ENCODE peak calls at places on chromosomes 7 and 10, in four cellular contexts. N, K, Z and M are unnamed samples.

GRCh38 chr7:2033586-2034135 is 199.1 kb downstream of the MAD1L1 start:
- DNase-seq in N (no peak), K (no peak), Z (no peak), M (no peak)

GRCh38 chr10:113616244-113617074 is 47.4 kb downstream of the NRAP start:
- DNase-seq in N (no peak), K (peak), Z (no peak), M (no peak)

GRCh38 chr7:46139079-46139478 is 218.0 kb upstream of the IGFBP3 start:
- DNase-seq in N (no peak), K (no peak), Z (no peak), M (no peak)

GRCh38 chr10:12022580-12023257 is 19.9 kb downstream of the UPF2 start:
- DNase-seq in N (no peak), K (no peak), Z (no peak), M (no peak)

GRCh38 chr10:133098426-133099124 is 10.9 kb downstream of the ADGRA1 start:
- DNase-seq in N (no peak), K (no peak), Z (no peak), M (no peak)

GRCh38 chr10:27192284-27192683 is 37.1 kb downstream of the MASTL start:
- DNase-seq in N (no peak), K (peak), Z (no peak), M (no peak)

GRCh38 chr7:74344128-74344496 is 54.9 kb downstream of the CLIP2 start:
- DNase-seq in N (no peak), K (no peak), Z (no peak), M (no peak)

GRCh38 chr10:112446055-112446854 is 459 bp downstream of the ZDHHC6 start:
- DNase-seq in N (no peak), K (peak), Z (peak), M (no peak)

GRCh38 chr7:81447351-81447952 is 322.4 kb downstream of the HGF start:
- DNase-seq in N (no peak), K (peak), Z (no peak), M (no peak)

GRCh38 chr7:19916011-19916410 is 142.6 kb upstream of the TMEM196 start:
- DNase-seq in N (no peak), K (no peak), Z (no peak), M (no peak)